ENCODE peak calls at places on chromosomes 11 and 22, in eight cellular contexts. One of them, this sample, is unnamed.

GRCh38 chr22:26563022-26563421 is 26.9 kb downstream of the TPST2 start:
- DNase-seq in sigmoid colon: no peak
- DNase-seq in adrenal gland: no peak
- DNase-seq in heart left ventricle: no peak
- DNase-seq in body of pancreas: peak; percentile 54
- DNase-seq in K562: no peak
- DNase-seq in Peyer's patch: no peak
- DNase-seq in A549: no peak
- DNase-seq in this sample: peak; percentile 47

GRCh38 chr11:95450547-95451123 is 219.6 kb upstream of the SESN3 start:
- DNase-seq in sigmoid colon: no peak
- DNase-seq in adrenal gland: no peak
- DNase-seq in heart left ventricle: no peak
- DNase-seq in body of pancreas: no peak
- DNase-seq in K562: no peak
- DNase-seq in Peyer's patch: no peak
- DNase-seq in A549: no peak
- DNase-seq in this sample: peak; percentile 62

GRCh38 chr22:17903564-17904295 is 120.6 kb downstream of the MICAL3 start:
- DNase-seq in sigmoid colon: no peak
- DNase-seq in adrenal gland: no peak
- DNase-seq in heart left ventricle: peak; percentile 59
- DNase-seq in body of pancreas: peak; percentile 70
- DNase-seq in K562: no peak
- DNase-seq in Peyer's patch: no peak
- DNase-seq in A549: no peak
- DNase-seq in this sample: no peak

GRCh38 chr11:14358729-14359439 is at the start of gene RRAS2:
- DNase-seq in sigmoid colon: peak; percentile 86
- DNase-seq in adrenal gland: peak; percentile 74
- DNase-seq in heart left ventricle: peak; percentile 83
- DNase-seq in body of pancreas: peak; percentile 84
- DNase-seq in K562: peak; percentile 85
- DNase-seq in Peyer's patch: peak; percentile 89
- DNase-seq in A549: peak; percentile 70
- DNase-seq in this sample: peak; percentile 80

GRCh38 chr22:42796081-42796480 is 61.0 kb downstream of the ARFGAP3 start:
- DNase-seq in sigmoid colon: no peak
- DNase-seq in adrenal gland: no peak
- DNase-seq in heart left ventricle: no peak
- DNase-seq in body of pancreas: no peak
- DNase-seq in K562: no peak
- DNase-seq in Peyer's patch: no peak
- DNase-seq in A549: no peak
- DNase-seq in this sample: no peak

GRCh38 chr11:119995730-119996491 is 142.0 kb downstream of the TRIM29 start:
- DNase-seq in sigmoid colon: no peak
- DNase-seq in adrenal gland: no peak
- DNase-seq in heart left ventricle: no peak
- DNase-seq in body of pancreas: no peak
- DNase-seq in K562: no peak
- DNase-seq in Peyer's patch: no peak
- DNase-seq in A549: no peak
- DNase-seq in this sample: no peak

GRCh38 chr22:30940655-30941362 is 27.8 kb downstream of the MORC2 start:
- DNase-seq in sigmoid colon: no peak
- DNase-seq in adrenal gland: no peak
- DNase-seq in heart left ventricle: no peak
- DNase-seq in body of pancreas: no peak
- DNase-seq in K562: no peak
- DNase-seq in Peyer's patch: no peak
- DNase-seq in A549: no peak
- DNase-seq in this sample: no peak

GRCh38 chr11:43547900-43548381 is 132.6 kb upstream of the HSD17B12 start:
- DNase-seq in sigmoid colon: no peak
- DNase-seq in adrenal gland: peak; percentile 70
- DNase-seq in heart left ventricle: peak; percentile 41
- DNase-seq in body of pancreas: peak; percentile 55
- DNase-seq in K562: peak; percentile 89
- DNase-seq in Peyer's patch: peak; percentile 63
- DNase-seq in A549: no peak
- DNase-seq in this sample: peak; percentile 40

GRCh38 chr22:20039683-20040325 is 18.9 kb downstream of the TANGO2 start:
- DNase-seq in sigmoid colon: no peak
- DNase-seq in adrenal gland: no peak
- DNase-seq in heart left ventricle: no peak
- DNase-seq in body of pancreas: peak; percentile 23
- DNase-seq in K562: no peak
- DNase-seq in Peyer's patch: no peak
- DNase-seq in A549: no peak
- DNase-seq in this sample: no peak

GRCh38 chr22:49752598-49753091 is 75.0 kb downstream of the BRD1 start:
- DNase-seq in sigmoid colon: no peak
- DNase-seq in adrenal gland: no peak
- DNase-seq in heart left ventricle: no peak
- DNase-seq in body of pancreas: no peak
- DNase-seq in K562: no peak
- DNase-seq in Peyer's patch: no peak
- DNase-seq in A549: no peak
- DNase-seq in this sample: no peak

GRCh38 chr22:38397189-38398097 is 57.6 kb downstream of the KCNJ4 start:
- DNase-seq in sigmoid colon: no peak
- DNase-seq in adrenal gland: peak; percentile 43
- DNase-seq in heart left ventricle: peak; percentile 74
- DNase-seq in body of pancreas: peak; percentile 49
- DNase-seq in K562: no peak
- DNase-seq in Peyer's patch: peak; percentile 56
- DNase-seq in A549: no peak
- DNase-seq in this sample: peak; percentile 78

GRCh38 chr11:129960216-129961214 is 42.1 kb downstream of the PRDM10 start:
- DNase-seq in sigmoid colon: no peak
- DNase-seq in adrenal gland: peak; percentile 40
- DNase-seq in heart left ventricle: no peak
- DNase-seq in body of pancreas: no peak
- DNase-seq in K562: no peak
- DNase-seq in Peyer's patch: no peak
- DNase-seq in A549: peak; percentile 5
- DNase-seq in this sample: peak; percentile 21

GRCh38 chr11:114208371-114208770 is 87.8 kb upstream of the NNMT start:
- DNase-seq in sigmoid colon: no peak
- DNase-seq in adrenal gland: no peak
- DNase-seq in heart left ventricle: no peak
- DNase-seq in body of pancreas: no peak
- DNase-seq in K562: no peak
- DNase-seq in Peyer's patch: no peak
- DNase-seq in A549: no peak
- DNase-seq in this sample: no peak

GRCh38 chr11:100918551-100919500 is 210.8 kb downstream of the PGR start:
- DNase-seq in sigmoid colon: no peak
- DNase-seq in adrenal gland: no peak
- DNase-seq in heart left ventricle: no peak
- DNase-seq in body of pancreas: no peak
- DNase-seq in K562: no peak
- DNase-seq in Peyer's patch: no peak
- DNase-seq in A549: no peak
- DNase-seq in this sample: no peak

GRCh38 chr11:71478216-71478840 is 25.3 kb downstream of the NADSYN1 start:
- DNase-seq in sigmoid colon: no peak
- DNase-seq in adrenal gland: no peak
- DNase-seq in heart left ventricle: no peak
- DNase-seq in body of pancreas: no peak
- DNase-seq in K562: no peak
- DNase-seq in Peyer's patch: no peak
- DNase-seq in A549: no peak
- DNase-seq in this sample: no peak
- TF ChIP-seq POLR2A in sigmoid colon: no peak
- TF ChIP-seq POLR2A in adrenal gland: no peak
- TF ChIP-seq POLR2A in heart left ventricle: no peak
- TF ChIP-seq POLR2A in body of pancreas: no peak
- TF ChIP-seq POLR2A in K562: no peak
- TF ChIP-seq POLR2A in Peyer's patch: no peak
- TF ChIP-seq POLR2A in A549: no peak
- TF ChIP-seq POLR2A in this sample: no peak

GRCh38 chr11:127000291-127000968 is at the start of gene KIRREL3:
- DNase-seq in sigmoid colon: no peak
- DNase-seq in adrenal gland: peak; percentile 15
- DNase-seq in heart left ventricle: no peak
- DNase-seq in body of pancreas: no peak
- DNase-seq in K562: no peak
- DNase-seq in Peyer's patch: no peak
- DNase-seq in A549: peak; percentile 58
- DNase-seq in this sample: no peak
- TF ChIP-seq POLR2A in sigmoid colon: no peak
- TF ChIP-seq POLR2A in adrenal gland: no peak
- TF ChIP-seq POLR2A in heart left ventricle: no peak
- TF ChIP-seq POLR2A in body of pancreas: no peak
- TF ChIP-seq POLR2A in K562: no peak
- TF ChIP-seq POLR2A in Peyer's patch: no peak
- TF ChIP-seq POLR2A in A549: no peak
- TF ChIP-seq POLR2A in this sample: no peak

GRCh38 chr11:65780770-65781151 is at the start of gene AP5B1:
- DNase-seq in sigmoid colon: peak; percentile 76
- DNase-seq in adrenal gland: peak; percentile 44
- DNase-seq in heart left ventricle: peak; percentile 66
- DNase-seq in body of pancreas: peak; percentile 84
- DNase-seq in K562: peak; percentile 90
- DNase-seq in Peyer's patch: peak; percentile 90
- DNase-seq in A549: peak; percentile 64
- DNase-seq in this sample: peak; percentile 73
- TF ChIP-seq POLR2A in sigmoid colon: no peak
- TF ChIP-seq POLR2A in adrenal gland: peak; percentile 55
- TF ChIP-seq POLR2A in heart left ventricle: no peak
- TF ChIP-seq POLR2A in body of pancreas: peak; percentile 46
- TF ChIP-seq POLR2A in K562: no peak
- TF ChIP-seq POLR2A in Peyer's patch: no peak
- TF ChIP-seq POLR2A in A549: peak; percentile 66
- TF ChIP-seq POLR2A in this sample: no peak

DNA sequence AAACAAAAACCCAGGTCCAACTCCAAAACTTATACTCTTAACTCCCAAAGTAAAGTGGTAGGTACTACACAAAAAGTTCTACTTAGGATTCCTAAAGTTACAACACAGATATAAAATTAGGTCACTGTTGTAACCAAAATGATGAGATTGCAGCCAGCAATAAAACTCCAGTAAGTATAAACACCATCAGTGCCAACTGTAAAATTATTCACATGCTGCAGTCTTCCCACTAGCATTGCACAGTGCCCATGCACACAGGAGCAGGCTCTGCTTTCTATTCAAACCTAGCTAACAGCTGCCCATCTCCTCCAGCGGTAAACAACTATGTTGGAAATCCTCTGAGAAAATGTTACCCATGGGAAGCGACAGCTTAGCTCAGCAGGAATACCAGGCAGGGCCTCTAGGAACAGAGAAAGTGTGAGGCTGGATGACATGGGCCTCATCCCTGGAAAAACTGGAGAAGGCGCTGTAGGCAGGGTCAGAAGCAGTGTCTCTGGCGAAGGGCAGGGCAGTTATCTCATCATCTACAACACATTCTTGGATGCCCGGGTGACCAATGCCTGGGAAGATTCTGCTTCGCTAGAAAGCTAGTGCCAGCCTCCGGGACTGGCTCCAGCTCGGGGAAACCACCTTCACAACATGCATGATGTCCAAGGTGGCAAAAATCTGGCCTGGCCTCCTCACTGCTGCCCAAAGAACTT is 9.1 kb downstream of the CPT1A start:
- DNase-seq in sigmoid colon: no peak
- DNase-seq in adrenal gland: peak; percentile 81
- DNase-seq in heart left ventricle: no peak
- DNase-seq in body of pancreas: peak; percentile 45
- DNase-seq in K562: no peak
- DNase-seq in Peyer's patch: no peak
- DNase-seq in A549: no peak
- DNase-seq in this sample: no peak
- TF ChIP-seq POLR2A in sigmoid colon: no peak
- TF ChIP-seq POLR2A in adrenal gland: peak; percentile 10
- TF ChIP-seq POLR2A in heart left ventricle: no peak
- TF ChIP-seq POLR2A in body of pancreas: no peak
- TF ChIP-seq POLR2A in K562: no peak
- TF ChIP-seq POLR2A in Peyer's patch: no peak
- TF ChIP-seq POLR2A in A549: no peak
- TF ChIP-seq POLR2A in this sample: no peak

GRCh38 chr11:27719575-27719925 is 19.3 kb upstream of the BDNF start:
- DNase-seq in sigmoid colon: no peak
- DNase-seq in adrenal gland: no peak
- DNase-seq in heart left ventricle: no peak
- DNase-seq in body of pancreas: no peak
- DNase-seq in K562: no peak
- DNase-seq in Peyer's patch: no peak
- DNase-seq in A549: no peak
- DNase-seq in this sample: no peak

GRCh38 chr11:27718346-27718852 is 18.1 kb upstream of the BDNF start:
- DNase-seq in sigmoid colon: peak; percentile 69
- DNase-seq in adrenal gland: peak; percentile 57
- DNase-seq in heart left ventricle: no peak
- DNase-seq in body of pancreas: peak; percentile 37
- DNase-seq in K562: no peak
- DNase-seq in Peyer's patch: no peak
- DNase-seq in A549: peak; percentile 76
- DNase-seq in this sample: no peak

GRCh38 chr11:27717801-27718229 is 17.6 kb upstream of the BDNF start:
- DNase-seq in sigmoid colon: no peak
- DNase-seq in adrenal gland: no peak
- DNase-seq in heart left ventricle: no peak
- DNase-seq in body of pancreas: no peak
- DNase-seq in K562: no peak
- DNase-seq in Peyer's patch: no peak
- DNase-seq in A549: no peak
- DNase-seq in this sample: no peak

GRCh38 chr11:27720277-27720830 is 20.1 kb upstream of the BDNF start:
- DNase-seq in sigmoid colon: no peak
- DNase-seq in adrenal gland: peak; percentile 38
- DNase-seq in heart left ventricle: peak; percentile 26
- DNase-seq in body of pancreas: peak; percentile 52
- DNase-seq in K562: peak; percentile 52
- DNase-seq in Peyer's patch: no peak
- DNase-seq in A549: peak; percentile 67
- DNase-seq in this sample: peak; percentile 39

DNA sequence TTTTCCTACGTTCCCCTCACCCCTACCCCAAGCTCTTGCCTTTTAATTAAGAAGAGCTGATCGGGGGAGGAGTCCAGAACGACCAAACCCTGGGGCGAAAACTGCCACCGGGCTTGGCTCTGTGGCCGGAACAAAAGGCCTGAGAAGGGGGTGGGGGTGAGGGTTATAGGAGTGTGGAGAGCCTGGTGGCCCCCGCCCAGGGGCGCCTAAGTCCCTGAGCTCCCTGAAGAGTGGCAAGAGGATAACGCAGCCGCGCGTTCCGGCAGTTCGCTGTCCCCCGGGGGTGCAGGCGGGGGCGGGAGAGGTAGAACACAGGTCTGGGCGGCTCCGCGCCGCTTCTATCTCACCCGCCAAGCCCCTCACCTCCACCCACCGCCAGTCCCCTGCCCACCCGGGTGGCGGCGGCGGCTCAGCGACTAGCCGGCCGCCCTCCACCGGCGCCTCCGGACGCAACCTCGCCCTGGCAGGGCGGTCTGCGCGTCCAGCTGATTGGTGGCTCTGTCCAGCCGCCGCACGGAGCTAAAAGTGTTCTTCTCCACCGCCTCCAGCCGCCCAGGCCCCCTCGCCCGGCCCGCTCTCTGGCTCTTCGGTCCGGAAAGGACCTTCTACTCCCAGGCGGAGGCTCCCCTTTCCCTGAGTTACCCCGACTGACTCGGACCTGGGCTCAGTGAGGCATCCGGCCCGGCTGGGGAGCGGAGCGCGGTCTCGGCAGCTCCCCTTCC is 18.8 kb upstream of the BDNF start:
- DNase-seq in sigmoid colon: no peak
- DNase-seq in adrenal gland: peak; percentile 51
- DNase-seq in heart left ventricle: peak; percentile 30
- DNase-seq in body of pancreas: peak; percentile 50
- DNase-seq in K562: no peak
- DNase-seq in Peyer's patch: no peak
- DNase-seq in A549: peak; percentile 55
- DNase-seq in this sample: no peak
- TF ChIP-seq POLR2A in sigmoid colon: no peak
- TF ChIP-seq POLR2A in adrenal gland: no peak
- TF ChIP-seq POLR2A in heart left ventricle: no peak
- TF ChIP-seq POLR2A in body of pancreas: no peak
- TF ChIP-seq POLR2A in K562: no peak
- TF ChIP-seq POLR2A in Peyer's patch: no peak
- TF ChIP-seq POLR2A in A549: no peak
- TF ChIP-seq POLR2A in this sample: no peak

This sample was measured in erythroblast.